ENCODE peak calls at places on chromosome 1, in five cellular contexts. L is uterus, C is testis, R is kidney epithelial cell, B is fibroblast of lung. O is an unnamed sample.

GRCh38 chr1:227895828-227896685 is 51.7 kb downstream of the WNT9A start:
- DNase-seq in B (no peak), R (no peak), L (peak), C (peak), O (no peak)

GRCh38 chr1:220807726-220808125 is 21.0 kb downstream of the MTARC1 start:
- DNase-seq in L (no peak), R (no peak), C (no peak), B (no peak), O (no peak)

GRCh38 chr1:175978926-175979325 is 228.2 kb downstream of the COP1 start:
- DNase-seq in B (no peak), C (no peak), R (no peak), L (no peak), O (no peak)

GRCh38 chr1:17630048-17630830 is 90.7 kb downstream of the ARHGEF10L start:
- DNase-seq in B (peak), C (peak), R (no peak), L (peak), O (no peak)

GRCh38 chr1:222912730-222913129 is 97.9 kb downstream of the DISP1 start:
- DNase-seq in C (no peak), B (peak), R (no peak), L (no peak), O (peak)

GRCh38 chr1:156096640-156097391 is 14.6 kb upstream of the MEX3A start:
- DNase-seq in C (peak), L (peak), B (peak), R (no peak), O (peak)

GRCh38 chr1:78274814-78275213 is 216.0 kb upstream of the PTGFR start:
- DNase-seq in B (peak), L (no peak), C (no peak), R (no peak), O (peak)

GRCh38 chr1:44903261-44903660 is 60.2 kb upstream of the PTCH2 start:
- DNase-seq in C (peak), R (no peak), B (no peak), L (peak), O (no peak)

GRCh38 chr1:26302733-26303405 is 3.6 kb downstream of the UBXN11 start:
- DNase-seq in B (peak), L (no peak), C (no peak), R (no peak), O (peak)

GRCh38 chr1:88998716-88999115 is 6.3 kb upstream of the KYAT3 start:
- DNase-seq in L (no peak), C (no peak), R (no peak), B (peak), O (peak)

GRCh38 chr1:93304716-93305138 is 41.0 kb upstream of the DR1 start:
- DNase-seq in C (peak), B (peak), L (peak), R (peak), O (peak)

GRCh38 chr1:12499574-12500245 is 118.3 kb downstream of the DHRS3 start:
- DNase-seq in C (no peak), B (no peak), R (no peak), L (no peak), O (no peak)

GRCh38 chr1:84842748-84843231 is 50.2 kb downstream of the LPAR3 start:
- DNase-seq in B (peak), L (no peak), R (no peak), C (no peak), O (peak)

GRCh38 chr1:69915347-69915746 is 290.0 kb downstream of the LRRC40 start:
- DNase-seq in R (no peak), C (no peak), B (peak), L (no peak), O (peak)

GRCh38 chr1:227568593-227568992 is 5.2 kb downstream of the ZNF678 start:
- DNase-seq in R (no peak), L (no peak), C (no peak), B (no peak), O (no peak)

GRCh38 chr1:154714638-154715037 is 106.7 kb upstream of the ADAR start:
- DNase-seq in L (no peak), B (peak), C (peak), R (no peak), O (peak)

GRCh38 chr1:218171302-218171893 is 113.7 kb upstream of the RRP15 start:
- DNase-seq in C (no peak), R (no peak), B (peak), L (no peak), O (peak)

GRCh38 chr1:26570287-26570686 is 40.7 kb downstream of the RPS6KA1 start:
- DNase-seq in C (no peak), B (peak), L (no peak), R (peak), O (peak)

DNA sequence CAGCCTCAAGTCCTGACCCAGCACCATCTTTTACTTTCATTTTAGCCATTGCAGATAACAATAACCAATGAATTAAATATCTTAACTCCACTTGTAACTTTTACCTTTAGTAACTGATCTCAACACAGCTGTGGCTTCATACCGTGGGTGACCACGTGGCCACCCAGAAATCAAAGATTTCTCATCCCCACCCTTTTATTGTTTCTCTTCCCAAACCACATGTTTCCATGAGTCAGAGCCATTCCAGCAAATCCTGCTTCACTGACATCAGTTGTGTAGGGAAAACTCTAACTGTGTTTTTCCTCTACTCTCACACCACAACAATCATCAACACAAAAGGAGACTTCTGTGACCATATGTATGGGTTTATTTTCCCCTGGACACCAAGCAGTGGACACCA is 25.1 kb upstream of the BRDT start:
- DNase-seq in C (no peak), L (no peak), B (peak), R (peak), O (peak)
- H3K4me3 ChIP-seq in C (no peak), L (no peak), B (no peak), R (no peak), O (no peak)

DNA sequence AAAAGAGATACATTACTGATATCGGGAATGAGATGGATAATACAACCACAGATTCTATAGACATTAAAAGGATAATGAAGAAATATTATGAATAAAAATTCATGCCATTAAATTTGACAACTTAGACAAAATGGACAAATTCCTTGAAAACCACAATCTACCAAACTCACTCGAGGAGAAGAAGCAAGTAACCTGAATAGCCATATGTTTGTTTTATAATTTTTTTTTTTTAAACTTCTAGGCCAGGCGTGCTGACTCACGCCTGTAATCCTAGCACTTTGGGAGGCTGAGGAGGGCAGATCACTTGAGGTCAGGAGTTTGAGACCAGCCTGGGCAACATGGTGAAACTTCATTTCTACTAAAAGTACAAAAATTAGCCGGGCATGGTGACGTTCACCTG is 327.9 kb downstream of the VAV3 start:
- DNase-seq in R (no peak), L (no peak), C (no peak), B (no peak), O (no peak)
- H3K4me3 ChIP-seq in R (no peak), L (no peak), C (no peak), B (no peak), O (no peak)

GRCh38 chr1:210072891-210073509 is 135.0 kb downstream of the SYT14 start:
- DNase-seq in L (no peak), C (no peak), B (no peak), R (no peak), O (no peak)
- H3K4me3 ChIP-seq in L (no peak), C (no peak), B (no peak), R (no peak), O (no peak)

GRCh38 chr1:2611621-2612437 is 21.0 kb downstream of the MMEL1 start:
- DNase-seq in C (peak), L (no peak), B (no peak), R (no peak), O (no peak)
- H3K4me3 ChIP-seq in C (no peak), L (no peak), B (no peak), R (no peak), O (no peak)

GRCh38 chr1:208641881-208642280 is 397.7 kb upstream of the PLXNA2 start:
- DNase-seq in B (no peak), R (no peak), C (no peak), L (no peak), O (no peak)

GRCh38 chr1:208639382-208639781 is 395.2 kb upstream of the PLXNA2 start:
- DNase-seq in B (no peak), L (no peak), C (no peak), R (no peak), O (no peak)

GRCh38 chr1:208640295-208640694 is 396.1 kb upstream of the PLXNA2 start:
- DNase-seq in L (no peak), B (no peak), C (no peak), R (no peak), O (no peak)
- H3K4me3 ChIP-seq in L (no peak), B (no peak), C (no peak), R (no peak), O (no peak)

GRCh38 chr1:2301607-2302291 is 73.6 kb downstream of the SKI start:
- DNase-seq in C (no peak), R (no peak), L (no peak), B (no peak), O (no peak)
- H3K4me3 ChIP-seq in C (no peak), R (no peak), L (no peak), B (no peak), O (no peak)

GRCh38 chr1:3241236-3241550 is 172.2 kb downstream of the PRDM16 start:
- DNase-seq in R (no peak), B (no peak), L (no peak), C (no peak), O (no peak)
- H3K4me3 ChIP-seq in R (no peak), B (no peak), L (no peak), C (peak), O (no peak)

GRCh38 chr1:246800800-246801199 is 76.6 kb downstream of the SCCPDH start:
- DNase-seq in B (no peak), C (no peak), R (no peak), L (no peak), O (no peak)

GRCh38 chr1:246805135-246805716 is 81.0 kb downstream of the SCCPDH start:
- DNase-seq in B (no peak), C (no peak), R (no peak), L (no peak), O (no peak)

GRCh38 chr1:246801241-246802020 is 77.2 kb downstream of the SCCPDH start:
- DNase-seq in R (no peak), L (no peak), C (no peak), B (no peak), O (peak)

GRCh38 chr1:246803373-246803772 is 79.2 kb downstream of the SCCPDH start:
- DNase-seq in R (no peak), B (no peak), L (no peak), C (no peak), O (no peak)

GRCh38 chr1:246803891-246804290 is 79.7 kb downstream of the SCCPDH start:
- DNase-seq in R (no peak), B (no peak), L (no peak), C (no peak), O (no peak)
- H3K4me3 ChIP-seq in R (no peak), B (no peak), L (no peak), C (no peak), O (no peak)

GRCh38 chr1:9417695-9418094 is 121.6 kb upstream of the SLC25A33 start:
- DNase-seq in R (no peak), L (no peak), C (no peak), B (no peak), O (no peak)

GRCh38 chr1:9419642-9420041 is 119.6 kb upstream of the SLC25A33 start:
- DNase-seq in C (no peak), L (no peak), B (no peak), R (no peak), O (no peak)

GRCh38 chr1:9416506-9416905 is 122.8 kb upstream of the SLC25A33 start:
- DNase-seq in R (no peak), C (no peak), L (no peak), B (no peak), O (no peak)

GRCh38 chr1:9418851-9419250 is 120.4 kb upstream of the SLC25A33 start:
- DNase-seq in R (no peak), C (no peak), L (no peak), B (no peak), O (no peak)

GRCh38 chr1:9416918-9417500 is 122.3 kb upstream of the SLC25A33 start:
- DNase-seq in B (no peak), C (no peak), R (no peak), L (no peak), O (no peak)
- H3K4me3 ChIP-seq in B (no peak), C (no peak), R (no peak), L (no peak), O (no peak)

GRCh38 chr1:37559080-37559479 is 2.3 kb downstream of the DNALI1 start:
- DNase-seq in R (no peak), B (no peak), L (no peak), C (no peak), O (no peak)

GRCh38 chr1:37561096-37561793 is 4.5 kb downstream of the DNALI1 start:
- DNase-seq in B (no peak), C (no peak), R (no peak), L (no peak), O (no peak)

GRCh38 chr1:37557402-37557801 is 662 bp downstream of the DNALI1 start:
- DNase-seq in B (no peak), C (no peak), L (no peak), R (no peak), O (no peak)

GRCh38 chr1:37556712-37557196 is at the start of gene DNALI1:
- DNase-seq in R (peak), L (peak), B (peak), C (peak), O (peak)

GRCh38 chr1:37558411-37558810 is 1.7 kb downstream of the DNALI1 start:
- DNase-seq in B (no peak), L (no peak), C (no peak), R (no peak), O (no peak)
- H3K4me3 ChIP-seq in B (no peak), L (no peak), C (no peak), R (no peak), O (no peak)

O was measured in astrocyte of the spinal cord.